ENCODE peak calls at places on chromosomes 11 and 22, in four cellular contexts. T is suprapubic skin, R is AG04450, L is ovary. A is an unnamed sample.

GRCh38 chr11:133146697-133147306 is 385.5 kb downstream of the OPCML start:
- DNase-seq in T (no peak), L (no peak), R (no peak), A (no peak)

GRCh38 chr11:33775832-33776231 is 1.5 kb upstream of the FBXO3 start:
- DNase-seq in R (no peak), L (no peak), T (no peak), A (no peak)

GRCh38 chr11:86459682-86460460 is 85.2 kb downstream of the CCDC81 start:
- DNase-seq in L (peak), R (peak), T (no peak), A (peak)

GRCh38 chr22:30327864-30328345 is 1.2 kb upstream of the TBC1D10A start:
- DNase-seq in R (no peak), L (no peak), T (no peak), A (no peak)

GRCh38 chr11:86335131-86335768 is 33.2 kb downstream of the HIKESHI start:
- DNase-seq in R (no peak), T (no peak), L (no peak), A (no peak)

GRCh38 chr11:69044111-69045013 is 4.4 kb upstream of the TPCN2 start:
- DNase-seq in R (peak), L (peak), T (no peak), A (peak)

GRCh38 chr11:128399186-128399585 is 188.2 kb downstream of the ETS1 start:
- DNase-seq in L (no peak), T (no peak), R (no peak), A (peak)

GRCh38 chr11:77967121-77967520 is 27.3 kb downstream of the INTS4 start:
- DNase-seq in T (no peak), R (no peak), L (no peak), A (no peak)

GRCh38 chr11:102734650-102735049 is 9.9 kb upstream of the MMP8 start:
- DNase-seq in L (no peak), R (no peak), T (no peak), A (no peak)

GRCh38 chr22:32811788-32812187 is 10.3 kb downstream of the TIMP3 start:
- DNase-seq in L (no peak), R (no peak), T (no peak), A (no peak)

GRCh38 chr22:28548411-28548810 is 131.2 kb downstream of the TTC28 start:
- DNase-seq in L (no peak), R (no peak), T (no peak), A (no peak)

GRCh38 chr22:44615146-44615545 is 86.9 kb upstream of the PRR5 start:
- DNase-seq in L (no peak), T (no peak), R (no peak), A (no peak)

GRCh38 chr11:74783241-74783871 is 34.7 kb downstream of the RNF169 start:
- DNase-seq in R (no peak), L (no peak), T (no peak), A (peak)

GRCh38 chr22:38303974-38304373 is 13.3 kb downstream of the CSNK1E start:
- DNase-seq in R (no peak), L (no peak), T (no peak), A (no peak)

GRCh38 chr22:37681001-37681424 is 5.1 kb upstream of the NOL12 start:
- DNase-seq in L (no peak), T (no peak), R (no peak), A (peak)

GRCh38 chr11:3202759-3203158 is 15.9 kb downstream of the MRGPRG start:
- DNase-seq in T (peak), R (no peak), L (no peak), A (no peak)

GRCh38 chr22:42879371-42880021 is 22.4 kb upstream of the ARFGAP3 start:
- DNase-seq in T (no peak), R (no peak), L (no peak), A (no peak)

GRCh38 chr11:45102810-45103621 is 43.4 kb upstream of the PRDM11 start:
- DNase-seq in L (no peak), T (no peak), R (no peak), A (peak)

GRCh38 chr11:123065634-123066033 is 3.7 kb upstream of the HSPA8 start:
- DNase-seq in T (no peak), L (no peak), R (peak), A (no peak)

GRCh38 chr11:79329561-79329960 is 111.3 kb downstream of the TENM4 start:
- DNase-seq in R (no peak), T (no peak), L (no peak), A (no peak)

DNA sequence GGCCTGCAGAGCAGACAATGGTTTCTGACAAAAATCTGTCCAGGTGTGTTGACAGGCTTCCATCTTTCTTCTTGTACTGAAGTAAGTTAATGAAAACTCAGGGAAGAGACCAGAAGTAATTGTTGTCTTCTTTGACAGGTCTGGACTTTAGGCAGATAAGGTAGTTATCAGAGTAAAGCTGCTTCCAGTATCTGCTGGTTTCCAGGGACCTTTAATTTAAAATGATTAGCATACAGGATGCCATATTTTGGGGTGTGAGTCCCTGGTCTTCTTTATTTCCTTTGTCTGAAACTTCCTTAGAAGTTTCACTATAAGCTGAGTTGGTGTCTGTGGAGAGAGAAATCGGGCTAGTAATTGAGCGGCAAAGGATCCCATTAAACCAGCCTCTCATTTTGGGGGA is 1.5 kb downstream of the TMX2 start:
- DNase-seq in L (no peak), R (no peak), T (no peak), A (no peak)
- H3K4me3 ChIP-seq in L (no peak), R (peak), T (peak), A (peak)

GRCh38 chr11:73297231-73297590 is 10.9 kb upstream of the ARHGEF17 start:
- DNase-seq in R (no peak), L (no peak), T (no peak), A (no peak)
- H3K27ac ChIP-seq in R (no peak), L (no peak), T (no peak), A (no peak)

DNA sequence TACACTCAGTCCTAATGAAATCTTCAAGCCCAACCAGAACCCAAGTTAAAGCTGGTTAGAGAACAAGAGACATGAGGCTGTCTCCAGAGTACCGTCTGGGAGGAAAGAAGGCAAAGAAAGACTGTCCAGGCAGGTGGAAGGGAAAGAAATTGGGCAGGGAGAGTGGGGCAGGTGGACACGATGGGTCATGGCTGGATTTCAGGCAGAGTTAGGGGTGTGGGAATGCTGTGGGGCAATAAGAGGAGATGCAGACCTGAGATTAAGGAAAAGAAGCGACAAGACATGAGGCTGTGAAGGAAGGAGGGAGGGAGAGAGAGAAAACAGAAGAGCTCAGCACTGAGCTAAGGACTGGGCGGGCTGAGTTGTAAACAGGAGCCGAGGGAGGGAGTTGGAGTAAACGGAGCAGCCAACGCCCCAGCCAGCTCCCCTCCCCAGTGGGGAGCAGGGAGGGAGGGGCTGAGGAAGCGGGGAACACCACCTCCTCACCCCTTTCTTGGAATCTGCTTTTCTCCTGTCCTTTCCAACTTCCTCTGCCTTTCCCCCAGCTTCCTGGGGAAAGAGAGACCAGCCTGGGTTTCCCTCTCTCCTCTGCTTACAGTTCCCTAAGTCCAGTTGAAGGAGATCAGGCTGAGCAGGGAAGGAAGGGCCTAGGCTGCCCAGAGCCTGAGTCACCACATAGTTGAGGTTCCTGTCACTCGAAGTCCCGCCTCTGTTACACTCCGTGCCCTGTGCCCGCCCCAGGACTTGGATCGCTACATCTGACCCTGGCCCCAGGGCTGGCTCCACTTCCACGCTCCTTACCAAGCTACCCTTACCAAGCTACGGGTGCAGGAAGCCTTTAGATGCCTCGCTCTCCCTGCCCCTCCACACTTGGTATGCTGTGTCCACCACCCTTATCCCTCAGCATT is 6.6 kb upstream of the AHNAK start:
- DNase-seq in R (peak), T (peak), L (peak), A (peak)
- H3K4me3 ChIP-seq in R (peak), T (peak), L (no peak), A (peak)

DNA sequence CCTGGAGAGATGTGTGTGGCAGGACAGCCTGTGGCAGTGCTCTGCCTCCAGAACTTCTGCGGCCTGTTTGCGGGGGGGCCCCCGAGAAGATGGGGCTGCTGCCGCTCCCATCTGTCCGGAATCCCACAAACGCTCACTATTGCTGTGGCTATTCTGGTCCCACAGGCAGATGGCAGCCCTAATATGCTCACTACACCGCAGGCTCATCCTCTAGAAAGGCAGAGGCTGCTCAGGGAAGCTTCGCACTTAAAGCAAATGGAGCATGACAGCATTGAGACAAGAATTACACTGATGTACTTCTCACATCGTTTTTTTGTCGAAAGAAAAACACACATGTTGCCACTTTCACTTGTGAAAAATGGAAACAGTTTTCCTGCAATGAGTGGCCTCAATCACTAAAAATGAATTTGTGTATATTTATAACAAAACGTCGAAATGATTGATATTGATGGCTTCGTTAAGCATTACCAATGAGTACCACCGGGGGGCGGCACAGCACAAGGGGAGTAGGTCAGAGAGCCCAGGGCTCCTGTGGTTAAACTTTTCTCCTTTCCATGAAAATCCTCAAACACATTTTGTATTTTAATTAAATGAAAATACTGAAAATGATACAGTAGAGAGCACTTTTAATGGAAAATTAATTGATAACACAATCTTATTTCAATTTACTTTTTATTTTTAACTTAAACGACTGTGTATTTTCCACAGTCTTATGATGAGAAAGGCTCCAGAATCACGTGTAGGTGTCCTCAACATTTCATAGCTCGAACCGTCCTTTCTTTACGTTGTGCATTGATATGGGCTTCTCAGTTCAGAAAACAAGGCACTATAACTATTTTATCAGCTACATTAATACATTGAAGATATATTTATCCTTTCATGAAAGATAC is 69.1 kb downstream of the CTTN start:
- DNase-seq in R (no peak), L (peak), T (no peak), A (peak)
- H3K27ac ChIP-seq in R (no peak), L (no peak), T (no peak), A (no peak)

GRCh38 chr11:30422389-30422788 is 99.5 kb downstream of the ARL14EP start:
- DNase-seq in L (no peak), R (no peak), T (no peak), A (no peak)

GRCh38 chr11:30424336-30424735 is 101.4 kb downstream of the ARL14EP start:
- DNase-seq in L (no peak), T (no peak), R (no peak), A (no peak)

GRCh38 chr11:30424851-30425250 is 101.9 kb downstream of the ARL14EP start:
- DNase-seq in L (no peak), T (no peak), R (no peak), A (no peak)

GRCh38 chr11:30423886-30424285 is 101.0 kb downstream of the ARL14EP start:
- DNase-seq in R (no peak), L (no peak), T (no peak), A (no peak)

GRCh38 chr11:30422828-30423648 is 100.1 kb downstream of the ARL14EP start:
- DNase-seq in R (no peak), L (no peak), T (no peak), A (no peak)
- H3K4me3 ChIP-seq in R (no peak), L (no peak), T (no peak), A (no peak)

DNA sequence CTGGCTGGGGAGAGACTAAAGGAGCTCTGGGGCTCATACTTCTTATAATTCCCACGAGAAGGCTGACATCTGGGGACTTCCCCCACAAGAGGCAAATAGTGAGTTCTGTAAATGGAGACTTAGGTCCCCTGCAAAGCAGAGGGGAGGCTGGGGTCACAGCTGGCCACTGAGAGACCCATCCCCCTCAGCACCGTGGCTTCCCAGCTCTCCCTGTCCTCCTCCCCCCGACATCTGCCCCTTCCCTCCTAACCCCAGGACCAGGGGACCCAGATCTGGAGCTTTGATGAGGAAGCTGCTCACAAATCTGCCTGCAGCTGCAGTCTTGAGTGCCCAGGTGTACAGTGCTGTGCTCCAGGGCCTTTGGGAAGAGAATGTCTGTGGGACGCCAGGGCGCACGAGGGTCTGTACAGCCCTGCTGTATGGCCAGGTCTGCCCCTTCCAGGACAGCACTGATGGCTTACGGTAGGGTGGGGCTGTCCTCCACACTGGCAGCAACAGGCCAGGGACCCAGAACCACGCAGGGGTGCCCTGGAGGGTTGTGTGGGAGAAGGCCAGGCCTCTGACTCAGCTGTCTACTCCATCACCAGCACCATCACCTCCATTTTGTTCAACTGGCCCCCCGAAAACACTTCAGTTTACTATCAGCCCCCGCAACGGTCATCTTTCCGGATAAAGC is 1.1 kb downstream of the RGL4 start:
- DNase-seq in R (no peak), T (no peak), L (no peak), A (no peak)
- H3K27ac ChIP-seq in R (no peak), T (no peak), L (no peak), A (no peak)